ENCODE peak calls at places on chromosomes 1 and 21, in five cellular contexts. V is NCI-H1092 treated with DMSO at 0.1 percent for 48 hours, K is testis, N is ovary, R is germinal center. T is an unnamed sample.

GRCh38 chr1:151346082-151346768 is 827 bp downstream of the RFX5 start:
- DNase-seq in V (no peak), K (no peak), N (no peak), R (no peak), T (no peak)

GRCh38 chr1:170164103-170164763 is 18.5 kb downstream of the NTMT2 start:
- DNase-seq in V (no peak), K (no peak), N (no peak), R (no peak), T (no peak)

GRCh38 chr1:35079003-35079930 is at the start of gene ZMYM1:
- DNase-seq in V (peak; percentile 88), K (peak; percentile 90), N (peak; percentile 89), R (peak; percentile 88), T (peak; percentile 91)

GRCh38 chr1:16905112-16905855 is 9.5 kb downstream of the RNU1-2 start:
- DNase-seq in V (no peak), K (peak; percentile 67), N (no peak), R (peak; percentile 63), T (peak; percentile 71)

GRCh38 chr21:29499734-29500343 is 201.1 kb downstream of the BACH1 start:
- DNase-seq in V (no peak), K (peak; percentile 33), N (no peak), R (peak; percentile 18), T (no peak)

GRCh38 chr1:53154859-53155438 is 12.5 kb upstream of the SLC1A7 start:
- DNase-seq in V (no peak), K (no peak), N (no peak), R (no peak), T (no peak)

GRCh38 chr1:225446298-225446941 is 18.6 kb upstream of the LBR start:
- DNase-seq in V (no peak), K (no peak), N (no peak), R (no peak), T (peak; percentile 71)

GRCh38 chr1:111507411-111508201 is 4.2 kb upstream of the ADORA3 start:
- DNase-seq in V (no peak), K (peak; percentile 76), N (no peak), R (peak; percentile 74), T (peak; percentile 89)

GRCh38 chr21:39681845-39682244 is 63.1 kb upstream of the IGSF5 start:
- DNase-seq in V (no peak), K (no peak), N (no peak), R (no peak), T (no peak)

GRCh38 chr1:33763406-33763805 is 100.5 kb upstream of the HMGB4 start:
- DNase-seq in V (no peak), K (no peak), N (no peak), R (no peak), T (no peak)

GRCh38 chr1:218895064-218895587 is 278.6 kb upstream of the LYPLAL1 start:
- DNase-seq in V (no peak), K (no peak), N (no peak), R (no peak), T (no peak)

GRCh38 chr1:41955461-41956159 is 36.9 kb upstream of the HIVEP3 start:
- DNase-seq in V (no peak), K (no peak), N (no peak), R (no peak), T (no peak)

GRCh38 chr1:240492832-240493440 is 119.0 kb downstream of the GREM2 start:
- DNase-seq in V (no peak), K (peak; percentile 56), N (peak; percentile 31), R (no peak), T (no peak)

GRCh38 chr21:16310191-16310590 is 580.4 kb downstream of the USP25 start:
- DNase-seq in V (no peak), K (no peak), N (no peak), R (no peak), T (no peak)

GRCh38 chr1:165871311-165872067 is 44.1 kb downstream of the UCK2 start:
- DNase-seq in V (peak; percentile 42), K (peak; percentile 75), N (no peak), R (peak; percentile 30), T (no peak)

GRCh38 chr1:36027766-36028165 is 56.1 kb upstream of the TEKT2 start:
- DNase-seq in V (no peak), K (no peak), N (no peak), R (no peak), T (no peak)

GRCh38 chr1:51715369-51715768 is 98.5 kb downstream of the OSBPL9 start:
- DNase-seq in V (no peak), K (no peak), N (no peak), R (no peak), T (no peak)

T was measured in sigmoid colon.